ENCODE peak calls at places on chromosomes 12 and 14, in eight cellular contexts. Q is NCI-H510A treated with DMSO at 0.1 percent for 48 hours, Y is AG09319, G is pulmonary artery endothelial cell, O is T1000, H is iris pigment epithelial cell, D is activated gamma-delta T cell treated with Interleukin-2 at 50 U/mL for 16 hours, J is PC-3. I is an unnamed sample.

GRCh38 chr14:99612065-99612736 is 8.2 kb upstream of the CCDC85C start:
- DNase-seq in Q (no peak), Y (no peak), G (no peak), O (no peak), H (no peak), D (no peak), J (no peak), I (no peak)

GRCh38 chr14:103395245-103395644 is 10.0 kb downstream of the MARK3 start:
- DNase-seq in Q (no peak), Y (no peak), G (no peak), O (no peak), H (peak), D (no peak), J (peak), I (peak)

GRCh38 chr14:50800032-50800431 is 30.9 kb downstream of the NIN start:
- DNase-seq in Q (no peak), Y (no peak), G (no peak), O (no peak), H (peak), D (no peak), J (peak), I (no peak)

GRCh38 chr14:33799705-33800269 is 151.1 kb downstream of the EGLN3 start:
- DNase-seq in Q (no peak), Y (no peak), G (no peak), O (no peak), H (peak), D (no peak), J (no peak), I (no peak)

GRCh38 chr12:116551952-116552749 is 7.0 kb upstream of the MAP1LC3B2 start:
- DNase-seq in Q (no peak), Y (no peak), G (no peak), O (no peak), H (peak), D (no peak), J (peak), I (peak)

GRCh38 chr14:72476657-72477499 is 417.0 kb downstream of the DPF3 start:
- DNase-seq in Q (no peak), Y (peak), G (no peak), O (peak), H (peak), D (peak), J (no peak), I (peak)

GRCh38 chr12:130766470-130766869 is 50.4 kb upstream of the RIMBP2 start:
- DNase-seq in Q (no peak), Y (no peak), G (no peak), O (no peak), H (no peak), D (no peak), J (no peak), I (no peak)

GRCh38 chr12:98002887-98003493 is 512.4 kb upstream of the TMPO start:
- DNase-seq in Q (peak), Y (no peak), G (no peak), O (no peak), H (peak), D (no peak), J (peak), I (peak)

GRCh38 chr14:54927551-54927950 is 24.9 kb upstream of the GCH1 start:
- DNase-seq in Q (no peak), Y (no peak), G (no peak), O (no peak), H (no peak), D (no peak), J (no peak), I (no peak)

GRCh38 chr14:90061849-90062794 is at the start of gene KCNK13:
- DNase-seq in Q (peak), Y (no peak), G (no peak), O (no peak), H (peak), D (no peak), J (peak), I (peak)

GRCh38 chr14:104123879-104124278 is 14.5 kb upstream of the KIF26A start:
- DNase-seq in Q (no peak), Y (no peak), G (no peak), O (no peak), H (no peak), D (no peak), J (no peak), I (no peak)

GRCh38 chr12:54002915-54003339 is 3.0 kb downstream of the HOXC9 start:
- DNase-seq in Q (no peak), Y (no peak), G (no peak), O (no peak), H (no peak), D (no peak), J (no peak), I (no peak)

GRCh38 chr12:92369643-92370042 is 224.0 kb upstream of the BTG1 start:
- DNase-seq in Q (no peak), Y (peak), G (no peak), O (peak), H (no peak), D (no peak), J (peak), I (peak)

GRCh38 chr12:50174971-50175715 is 8.0 kb upstream of the CERS5 start:
- DNase-seq in Q (peak), Y (no peak), G (peak), O (no peak), H (peak), D (no peak), J (peak), I (peak)

GRCh38 chr12:83827860-83828259 is 1084.7 kb downstream of the SLC6A15 start:
- DNase-seq in Q (no peak), Y (no peak), G (no peak), O (no peak), H (peak), D (no peak), J (peak), I (no peak)

GRCh38 chr14:74217672-74218448 is 21.4 kb upstream of the VSX2 start:
- DNase-seq in Q (peak), Y (peak), G (peak), O (peak), H (peak), D (peak), J (peak), I (peak)